ENCODE peak calls at places on chromosome 19, in nine cellular contexts. W, F, C, L, K, S, I, R and X are unnamed samples.

GRCh38 chr19:39846176-39846677 is at the start of gene FBL:
- DNase-seq in W (peak; percentile 96), F (peak; percentile 82), C (peak; percentile 96), L (peak; percentile 94), K (peak; percentile 98), S (peak; percentile 69), I (peak; percentile 100), R (peak; percentile 84), X (peak; percentile 96)

GRCh38 chr19:16594681-16595091 is 22.5 kb upstream of the SLC35E1 start:
- DNase-seq in W (no peak), F (no peak), C (no peak), L (no peak), K (no peak), S (no peak), I (no peak), R (no peak), X (peak; percentile 50)

GRCh38 chr19:4390862-4391693 is 9.3 kb downstream of the SH3GL1 start:
- DNase-seq in W (no peak), F (no peak), C (no peak), L (no peak), K (no peak), S (no peak), I (no peak), R (peak; percentile 91), X (no peak)

GRCh38 chr19:49231804-49232203 is 74.2 kb downstream of the TRPM4 start:
- DNase-seq in W (no peak), F (peak; percentile 46), C (no peak), L (no peak), K (no peak), S (no peak), I (no peak), R (no peak), X (no peak)

GRCh38 chr19:4543856-4544647 is 4.2 kb upstream of the LRG1 start:
- DNase-seq in W (no peak), F (no peak), C (no peak), L (no peak), K (no peak), S (no peak), I (no peak), R (no peak), X (no peak)

GRCh38 chr19:16078311-16078758 is 2.0 kb downstream of the TPM4 start:
- DNase-seq in W (peak; percentile 56), F (no peak), C (peak; percentile 37), L (no peak), K (no peak), S (no peak), I (no peak), R (no peak), X (no peak)

GRCh38 chr19:42794751-42795150 is 29.3 kb upstream of the PSG8 start:
- DNase-seq in W (no peak), F (no peak), C (no peak), L (no peak), K (no peak), S (no peak), I (no peak), R (no peak), X (no peak)

GRCh38 chr19:38656171-38656981 is 8.9 kb downstream of the ACTN4 start:
- DNase-seq in W (peak; percentile 79), F (no peak), C (no peak), L (no peak), K (no peak), S (no peak), I (no peak), R (peak; percentile 95), X (peak; percentile 76)

GRCh38 chr19:38388310-38389100 is at the start of gene SPRED3:
- DNase-seq in W (peak; percentile 78), F (no peak), C (peak; percentile 25), L (peak; percentile 85), K (peak; percentile 90), S (no peak), I (no peak), R (no peak), X (no peak)

GRCh38 chr19:14440049-14440448 is 6.9 kb downstream of the PKN1 start:
- DNase-seq in W (no peak), F (peak; percentile 37), C (peak; percentile 92), L (peak; percentile 35), K (no peak), S (no peak), I (no peak), R (no peak), X (peak; percentile 90)

GRCh38 chr19:896999-897398 is 3.7 kb downstream of the RNU6-9 start:
- DNase-seq in W (no peak), F (no peak), C (no peak), L (no peak), K (no peak), S (no peak), I (no peak), R (no peak), X (no peak)

GRCh38 chr19:45470147-45471081 is 2.6 kb downstream of the FOSB start:
- DNase-seq in W (peak; percentile 71), F (no peak), C (peak; percentile 47), L (no peak), K (no peak), S (no peak), I (no peak), R (no peak), X (no peak)

GRCh38 chr19:35533822-35534521 is 716 bp downstream of the GAPDHS start:
- DNase-seq in W (peak; percentile 73), F (no peak), C (peak; percentile 29), L (peak; percentile 82), K (no peak), S (no peak), I (no peak), R (peak; percentile 23), X (peak; percentile 17)

GRCh38 chr19:388691-389090 is 20.3 kb downstream of the C2CD4C start:
- DNase-seq in W (no peak), F (no peak), C (no peak), L (no peak), K (no peak), S (no peak), I (no peak), R (no peak), X (no peak)

GRCh38 chr19:37077615-37077928 is 661 bp upstream of the ZNF420 start:
- DNase-seq in W (no peak), F (no peak), C (no peak), L (no peak), K (no peak), S (no peak), I (no peak), R (peak; percentile 3), X (no peak)

GRCh38 chr19:10762656-10763055 is 44.8 kb downstream of the DNM2 start:
- DNase-seq in W (peak; percentile 54), F (no peak), C (no peak), L (peak; percentile 38), K (no peak), S (no peak), I (no peak), R (no peak), X (no peak)

GRCh38 chr19:30283556-30283955 is 88.6 kb upstream of the ZNF536 start:
- DNase-seq in W (no peak), F (no peak), C (no peak), L (no peak), K (no peak), S (no peak), I (no peak), R (no peak), X (no peak)

DNA sequence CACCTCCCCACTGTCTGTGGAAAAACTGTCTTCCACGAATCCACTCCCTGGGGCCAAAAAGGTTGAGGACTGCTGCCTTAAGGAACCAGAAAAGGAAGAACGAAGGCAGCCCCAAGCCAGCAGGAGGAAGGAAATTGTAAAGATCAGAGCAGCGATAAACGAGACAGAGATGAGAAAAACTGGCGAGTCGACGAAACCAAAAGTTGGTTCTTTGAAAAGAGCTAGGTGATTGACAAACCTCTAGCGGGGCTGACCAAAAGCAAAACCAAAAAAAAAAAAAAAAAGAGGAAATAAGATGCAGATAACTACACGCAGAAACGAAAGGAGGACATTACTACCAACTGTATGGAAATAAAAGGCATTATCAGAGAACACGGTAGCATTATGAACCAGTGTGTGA is 76.9 kb downstream of the GADD45B start:
- DNase-seq in W (no peak), F (peak; percentile 86), C (peak; percentile 14), L (no peak), K (no peak), S (no peak), I (no peak), R (no peak), X (peak; percentile 48)
- TF ChIP-seq REST in W (no peak), F (no peak), C (no peak), L (no peak), K (no peak), S (no peak), I (no peak), R (no peak), X (no peak)

DNA sequence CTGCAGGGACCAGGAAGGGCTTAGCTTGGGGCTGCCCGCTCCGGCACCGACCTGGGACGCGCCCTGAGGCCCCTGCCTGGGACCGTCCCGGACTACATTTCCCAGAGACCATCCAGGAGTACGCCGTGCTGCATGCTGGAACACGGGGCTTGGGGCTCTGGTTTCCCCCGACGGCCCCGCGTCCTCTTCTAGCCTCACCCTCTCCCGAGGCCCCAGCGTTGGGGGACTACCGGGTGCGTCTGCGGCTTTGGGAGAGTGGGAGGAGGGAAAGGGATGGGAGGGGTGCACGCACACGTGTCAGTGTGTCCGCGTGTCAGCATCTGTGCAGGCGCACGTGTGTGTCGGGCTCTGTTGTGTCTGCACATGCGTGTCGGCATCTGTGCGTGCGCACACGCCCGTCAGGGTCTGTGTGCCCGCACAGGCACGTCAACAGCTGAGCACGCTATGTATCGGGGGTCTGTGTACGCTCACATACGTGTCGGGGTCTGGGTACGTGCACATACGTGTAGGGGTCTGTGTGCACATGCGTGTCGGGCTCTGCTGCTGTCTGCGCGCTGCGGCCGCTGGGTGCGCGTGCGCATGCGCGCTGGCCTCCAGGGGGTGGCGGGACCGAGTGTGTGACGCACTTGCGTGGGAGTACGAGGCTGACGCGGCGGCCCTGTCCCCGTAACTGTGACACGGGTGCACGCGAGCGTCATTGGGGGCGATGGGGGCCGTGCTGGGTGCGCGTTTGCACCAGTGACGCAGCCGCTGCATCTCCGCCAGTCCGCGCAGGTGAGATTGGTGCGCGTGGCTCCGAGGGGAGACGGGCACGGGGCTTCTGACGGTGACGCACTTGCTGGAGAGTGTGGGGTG is at the start of gene ZNF331:
- DNase-seq in W (peak; percentile 86), F (peak; percentile 63), C (no peak), L (peak; percentile 85), K (peak; percentile 88), S (no peak), I (peak; percentile 75), R (peak; percentile 39), X (peak; percentile 74)
- TF ChIP-seq REST in W (no peak), F (no peak), C (no peak), L (no peak), K (no peak), S (no peak), I (no peak), R (no peak), X (peak; percentile 8)

GRCh38 chr19:1945899-1946298 is 4.9 kb downstream of the CSNK1G2 start:
- DNase-seq in W (peak; percentile 56), F (no peak), C (peak; percentile 58), L (peak; percentile 93), K (peak; percentile 93), S (no peak), I (no peak), R (peak; percentile 58), X (no peak)
- TF ChIP-seq REST in W (no peak), F (no peak), C (no peak), L (no peak), K (no peak), S (no peak), I (no peak), R (no peak), X (no peak)

DNA sequence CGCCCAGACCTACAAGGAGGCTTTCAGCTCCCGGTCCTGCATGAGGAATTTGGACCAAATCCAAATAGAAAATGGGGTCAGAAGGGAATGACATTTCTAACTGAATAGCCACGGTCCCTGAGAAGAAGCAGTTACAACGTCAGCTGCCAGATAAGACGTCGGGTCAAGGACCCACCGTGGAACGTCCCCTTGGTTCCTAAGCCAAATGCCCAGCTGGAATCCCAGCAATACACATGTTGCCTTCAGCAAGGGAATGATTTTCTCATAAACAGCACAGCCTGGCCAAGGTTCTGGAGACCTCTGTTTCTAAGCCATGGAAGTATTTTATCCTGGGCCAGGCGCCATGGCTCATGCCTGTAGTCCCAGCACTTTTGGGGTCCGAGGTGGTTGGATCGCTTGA is 109.1 kb upstream of the PEG3 start:
- DNase-seq in W (no peak), F (no peak), C (no peak), L (no peak), K (no peak), S (no peak), I (no peak), R (no peak), X (no peak)
- TF ChIP-seq REST in W (no peak), F (no peak), C (no peak), L (no peak), K (no peak), S (no peak), I (no peak), R (no peak), X (no peak)